ENCODE peak calls at places on chromosomes 7 and 10, in six cellular contexts. X is cardiac septum, V is osteocyte, L is AG04450, F is mucosa of gallbladder, D is NCI-H510A treated with DMSO at 0.1 percent for 48 hours. Z is an unnamed sample.

GRCh38 chr10:47366056-47366631 is 17.9 kb downstream of the ZNF488 start:
- DNase-seq in X (no peak), V (no peak), L (no peak), F (no peak), D (no peak), Z (no peak)

GRCh38 chr10:101441539-101442455 is 87.8 kb downstream of the BTRC start:
- DNase-seq in X (no peak), V (no peak), L (peak), F (peak), D (peak), Z (no peak)

GRCh38 chr10:127563718-127564553 is 14.8 kb downstream of the NPS start:
- DNase-seq in X (no peak), V (no peak), L (no peak), F (no peak), D (no peak), Z (no peak)

GRCh38 chr10:47276576-47277351 is 23.2 kb upstream of the GDF10 start:
- DNase-seq in X (no peak), V (peak), L (no peak), F (no peak), D (no peak), Z (no peak)

GRCh38 chr10:1169186-1169885 is 113.2 kb downstream of the WDR37 start:
- DNase-seq in X (peak), V (no peak), L (no peak), F (no peak), D (no peak), Z (no peak)

GRCh38 chr7:40799-41750 is 151.3 kb upstream of the FAM20C start:
- DNase-seq in X (peak), V (peak), L (no peak), F (peak), D (no peak), Z (no peak)

GRCh38 chr10:130040817-130041330 is 69.8 kb downstream of the C10orf143 start:
- DNase-seq in X (no peak), V (no peak), L (no peak), F (no peak), D (no peak), Z (no peak)

GRCh38 chr7:133070562-133070961 is 11.3 kb downstream of the CHCHD3 start:
- DNase-seq in X (no peak), V (no peak), L (no peak), F (no peak), D (peak), Z (no peak)

GRCh38 chr7:27176343-27176731 is 2.2 kb upstream of the HOXA10 start:
- DNase-seq in X (peak), V (no peak), L (no peak), F (no peak), D (no peak), Z (no peak)